ENCODE peak calls at places on chromosomes 3 and 15, in five cellular contexts. C is H9, W is kidney tubule cell, S is NCI-H1092, Z is A549. I is an unnamed sample.

GRCh38 chr3:37993811-37994638 is 3.4 kb downstream of the VILL start:
- DNase-seq in C (peak; percentile 76), W (peak; percentile 76), S (no peak), Z (no peak), I (no peak)

GRCh38 chr15:51982770-51983103 is 11.2 kb upstream of the LEO1 start:
- DNase-seq in C (no peak), W (no peak), S (no peak), Z (peak; percentile 41), I (no peak)

GRCh38 chr3:37498126-37499039 is 324.0 kb upstream of the LRRFIP2 start:
- DNase-seq in C (no peak), W (no peak), S (no peak), Z (no peak), I (no peak)

GRCh38 chr15:32861741-32862140 is 143.9 kb downstream of the GREM1 start:
- DNase-seq in C (peak; percentile 40), W (peak; percentile 52), S (no peak), Z (no peak), I (no peak)

GRCh38 chr3:136380530-136380929 is 130.4 kb downstream of the PCCB start:
- DNase-seq in C (no peak), W (no peak), S (no peak), Z (no peak), I (no peak)

GRCh38 chr3:72767927-72768880 is 80.0 kb downstream of the SHQ1 start:
- DNase-seq in C (no peak), W (no peak), S (peak; percentile 2), Z (no peak), I (no peak)

GRCh38 chr15:57158589-57158988 is 217.7 kb upstream of the CGNL1 start:
- DNase-seq in C (no peak), W (peak; percentile 63), S (peak; percentile 52), Z (peak; percentile 13), I (peak; percentile 40)

GRCh38 chr3:99829844-99830243 is 12.2 kb downstream of the CMSS1 start:
- DNase-seq in C (no peak), W (no peak), S (no peak), Z (no peak), I (no peak)

GRCh38 chr3:184172681-184173373 is 1.8 kb upstream of the AP2M1 start:
- DNase-seq in C (no peak), W (peak; percentile 22), S (no peak), Z (no peak), I (no peak)

GRCh38 chr15:70597056-70597603 is 166.2 kb downstream of the UACA start:
- DNase-seq in C (peak; percentile 12), W (peak; percentile 39), S (no peak), Z (peak; percentile 69), I (no peak)

GRCh38 chr3:45330500-45331295 is 57.7 kb upstream of the LARS2 start:
- DNase-seq in C (no peak), W (no peak), S (no peak), Z (no peak), I (no peak)

GRCh38 chr15:60573936-60574335 is 95.0 kb upstream of the ICE2 start:
- DNase-seq in C (no peak), W (no peak), S (no peak), Z (no peak), I (no peak)

GRCh38 chr15:45854455-45855202 is 219.8 kb downstream of the SQOR start:
- DNase-seq in C (no peak), W (no peak), S (no peak), Z (no peak), I (no peak)

GRCh38 chr3:177522051-177522450 is 324.8 kb upstream of the TBL1XR1 start:
- DNase-seq in C (no peak), W (peak; percentile 11), S (no peak), Z (no peak), I (no peak)

GRCh38 chr3:72144773-72145505 is 360.0 kb upstream of the PROK2 start:
- DNase-seq in C (no peak), W (no peak), S (no peak), Z (no peak), I (no peak)

GRCh38 chr3:123652346-123652984 is 67.6 kb upstream of the HACD2 start:
- DNase-seq in C (peak; percentile 84), W (peak; percentile 74), S (peak; percentile 58), Z (peak; percentile 58), I (peak; percentile 71)